ENCODE peak calls at places on chromosome 5, in five cellular contexts. One of them, this sample, is unnamed.

GRCh38 chr5:14685757-14686156 is 21.2 kb downstream of the OTULIN start:
- DNase-seq in left lung: no peak
- DNase-seq in fibroblast of the aortic adventitia: peak
- DNase-seq in activated CD4-positive, CD25-positive, alpha-beta regulatory T cell treated with anti-CD3 and anti-CD28 coated beads, Interleukin-2, amount 50 U/mL, for 72 hours: peak
- DNase-seq in lower leg skin: no peak
- DNase-seq in this sample: peak

GRCh38 chr5:172150514-172151425 is 37.3 kb downstream of the STK10 start:
- DNase-seq in left lung: peak
- DNase-seq in fibroblast of the aortic adventitia: no peak
- DNase-seq in activated CD4-positive, CD25-positive, alpha-beta regulatory T cell treated with anti-CD3 and anti-CD28 coated beads, Interleukin-2, amount 50 U/mL, for 72 hours: peak
- DNase-seq in lower leg skin: peak
- DNase-seq in this sample: no peak

GRCh38 chr5:127820910-127821553 is 117.8 kb downstream of the CCDC192 start:
- DNase-seq in left lung: no peak
- DNase-seq in fibroblast of the aortic adventitia: peak
- DNase-seq in activated CD4-positive, CD25-positive, alpha-beta regulatory T cell treated with anti-CD3 and anti-CD28 coated beads, Interleukin-2, amount 50 U/mL, for 72 hours: no peak
- DNase-seq in lower leg skin: no peak
- DNase-seq in this sample: peak

GRCh38 chr5:93359296-93359957 is 221.6 kb downstream of the NR2F1-AS1 start:
- DNase-seq in left lung: peak
- DNase-seq in fibroblast of the aortic adventitia: peak
- DNase-seq in activated CD4-positive, CD25-positive, alpha-beta regulatory T cell treated with anti-CD3 and anti-CD28 coated beads, Interleukin-2, amount 50 U/mL, for 72 hours: no peak
- DNase-seq in lower leg skin: no peak
- DNase-seq in this sample: peak

GRCh38 chr5:138128344-138128743 is 10.9 kb downstream of the NME5 start:
- DNase-seq in left lung: no peak
- DNase-seq in fibroblast of the aortic adventitia: no peak
- DNase-seq in activated CD4-positive, CD25-positive, alpha-beta regulatory T cell treated with anti-CD3 and anti-CD28 coated beads, Interleukin-2, amount 50 U/mL, for 72 hours: no peak
- DNase-seq in lower leg skin: no peak
- DNase-seq in this sample: no peak

GRCh38 chr5:170638454-170639220 is 134.8 kb downstream of the KCNIP1 start:
- DNase-seq in left lung: no peak
- DNase-seq in fibroblast of the aortic adventitia: peak
- DNase-seq in activated CD4-positive, CD25-positive, alpha-beta regulatory T cell treated with anti-CD3 and anti-CD28 coated beads, Interleukin-2, amount 50 U/mL, for 72 hours: peak
- DNase-seq in lower leg skin: no peak
- DNase-seq in this sample: peak

GRCh38 chr5:149133795-149134777 is 7.2 kb upstream of the ABLIM3 start:
- DNase-seq in left lung: no peak
- DNase-seq in fibroblast of the aortic adventitia: peak
- DNase-seq in activated CD4-positive, CD25-positive, alpha-beta regulatory T cell treated with anti-CD3 and anti-CD28 coated beads, Interleukin-2, amount 50 U/mL, for 72 hours: no peak
- DNase-seq in lower leg skin: no peak
- DNase-seq in this sample: peak

GRCh38 chr5:150173154-150173553 is 6.6 kb downstream of the CDX1 start:
- DNase-seq in left lung: no peak
- DNase-seq in fibroblast of the aortic adventitia: no peak
- DNase-seq in activated CD4-positive, CD25-positive, alpha-beta regulatory T cell treated with anti-CD3 and anti-CD28 coated beads, Interleukin-2, amount 50 U/mL, for 72 hours: no peak
- DNase-seq in lower leg skin: no peak
- DNase-seq in this sample: no peak

GRCh38 chr5:5421149-5421960 is 1.1 kb upstream of the ICE1 start:
- DNase-seq in left lung: no peak
- DNase-seq in fibroblast of the aortic adventitia: peak
- DNase-seq in activated CD4-positive, CD25-positive, alpha-beta regulatory T cell treated with anti-CD3 and anti-CD28 coated beads, Interleukin-2, amount 50 U/mL, for 72 hours: no peak
- DNase-seq in lower leg skin: no peak
- DNase-seq in this sample: peak

GRCh38 chr5:23007226-23007625 is 154.1 kb upstream of the CDH12 start:
- DNase-seq in left lung: no peak
- DNase-seq in fibroblast of the aortic adventitia: no peak
- DNase-seq in activated CD4-positive, CD25-positive, alpha-beta regulatory T cell treated with anti-CD3 and anti-CD28 coated beads, Interleukin-2, amount 50 U/mL, for 72 hours: no peak
- DNase-seq in lower leg skin: peak
- DNase-seq in this sample: no peak

This sample was measured in HT-29.